ENCODE peak calls at places on chromosomes 1 and 21, in six cellular contexts. W is H1, V is A549, E is WTC11, O is K562, S is endothelial cell of umbilical vein. X is an unnamed sample.

GRCh38 chr1:227952374-227953021 is 4.8 kb upstream of the WNT9A start:
- DNase-seq in E (no peak), S (no peak), O (no peak), V (no peak), W (no peak), X (no peak)

GRCh38 chr1:230798187-230798484 is 50.9 kb downstream of the CAPN9 start:
- DNase-seq in S (no peak), O (no peak), V (no peak), W (no peak), E (no peak), X (no peak)

GRCh38 chr1:234214129-234214910 is 158.9 kb upstream of the COA6 start:
- DNase-seq in W (no peak), V (no peak), O (no peak), S (no peak), E (peak; percentile 59), X (no peak)

GRCh38 chr1:85393490-85393889 is 71.5 kb downstream of the DDAH1 start:
- DNase-seq in V (no peak), W (no peak), S (no peak), E (no peak), O (no peak), X (no peak)

GRCh38 chr21:26199471-26199870 is 28.9 kb upstream of the APP start:
- DNase-seq in W (no peak), E (no peak), O (no peak), S (no peak), V (no peak), X (no peak)

GRCh38 chr1:61322008-61322744 is 239.8 kb downstream of the NFIA start:
- DNase-seq in W (no peak), O (no peak), E (no peak), S (no peak), V (no peak), X (no peak)

GRCh38 chr1:240941706-240942370 is 329.9 kb upstream of the GREM2 start:
- DNase-seq in S (no peak), O (no peak), W (no peak), E (no peak), V (no peak), X (no peak)

GRCh38 chr1:197343663-197344273 is 75.7 kb downstream of the CRB1 start:
- DNase-seq in W (no peak), S (no peak), V (no peak), O (no peak), E (no peak), X (no peak)

GRCh38 chr1:235074335-235075120 is 54.1 kb downstream of the TOMM20 start:
- DNase-seq in O (peak; percentile 54), S (peak; percentile 78), V (peak; percentile 40), W (no peak), E (no peak), X (no peak)

GRCh38 chr1:157505481-157506272 is 46.6 kb downstream of the FCRL5 start:
- DNase-seq in O (peak; percentile 69), E (peak; percentile 72), S (peak; percentile 60), W (peak; percentile 34), V (peak; percentile 57), X (peak; percentile 59)

GRCh38 chr1:231315887-231316286 is 21.8 kb downstream of the EXOC8 start:
- DNase-seq in V (peak; percentile 33), O (peak; percentile 81), W (peak; percentile 47), E (peak; percentile 80), S (peak; percentile 59), X (no peak)

GRCh38 chr1:9442266-9442846 is 96.9 kb upstream of the SLC25A33 start:
- DNase-seq in O (no peak), S (peak; percentile 43), V (no peak), E (no peak), W (no peak), X (no peak)

GRCh38 chr1:114011796-114012195 is 32.5 kb downstream of the OLFML3 start:
- DNase-seq in V (no peak), S (no peak), W (no peak), E (no peak), O (no peak), X (no peak)

GRCh38 chr21:27277122-27277521 is 310.2 kb upstream of the ADAMTS5 start:
- DNase-seq in S (no peak), V (no peak), E (no peak), O (no peak), W (no peak), X (no peak)

GRCh38 chr1:171221665-171222591 is 26.4 kb upstream of the FMO1 start:
- DNase-seq in V (no peak), S (no peak), O (no peak), W (no peak), E (no peak), X (no peak)

GRCh38 chr1:110098222-110099026 is 13.8 kb upstream of the UBL4B start:
- DNase-seq in E (no peak), V (no peak), O (peak; percentile 27), S (no peak), W (no peak), X (no peak)

GRCh38 chr1:212946872-212947271 is 3.5 kb upstream of the VASH2 start:
- DNase-seq in W (no peak), E (no peak), V (no peak), S (no peak), O (no peak), X (no peak)

GRCh38 chr1:212367474-212368072 is 47.1 kb downstream of the PACC1 start:
- DNase-seq in S (no peak), O (no peak), E (no peak), V (no peak), W (no peak), X (no peak)

GRCh38 chr1:214326406-214326805 is 45.4 kb downstream of the SMYD2 start:
- DNase-seq in O (peak; percentile 72), W (no peak), V (no peak), S (no peak), E (no peak), X (no peak)

GRCh38 chr1:11291049-11291448 is 18.1 kb downstream of the UBIAD1 start:
- DNase-seq in W (no peak), E (no peak), O (no peak), S (no peak), V (no peak), X (no peak)

GRCh38 chr1:217027403-217028080 is 304.3 kb upstream of the ESRRG start:
- DNase-seq in W (no peak), V (no peak), S (no peak), O (no peak), E (no peak), X (peak; percentile 55)

GRCh38 chr1:224510880-224511645 is 76.5 kb upstream of the WDR26 start:
- DNase-seq in S (no peak), O (peak; percentile 52), E (no peak), V (no peak), W (no peak), X (no peak)

GRCh38 chr1:199857103-199857502 is 170.4 kb upstream of the NR5A2 start:
- DNase-seq in S (no peak), V (no peak), W (no peak), E (no peak), O (no peak), X (no peak)

GRCh38 chr21:29481641-29482040 is 182.9 kb downstream of the BACH1 start:
- DNase-seq in E (no peak), O (no peak), W (no peak), V (no peak), S (no peak), X (no peak)
- TF ChIP-seq MAX in E (no peak), O (no peak), W (no peak), V (no peak), S (no peak), X (no peak)

DNA sequence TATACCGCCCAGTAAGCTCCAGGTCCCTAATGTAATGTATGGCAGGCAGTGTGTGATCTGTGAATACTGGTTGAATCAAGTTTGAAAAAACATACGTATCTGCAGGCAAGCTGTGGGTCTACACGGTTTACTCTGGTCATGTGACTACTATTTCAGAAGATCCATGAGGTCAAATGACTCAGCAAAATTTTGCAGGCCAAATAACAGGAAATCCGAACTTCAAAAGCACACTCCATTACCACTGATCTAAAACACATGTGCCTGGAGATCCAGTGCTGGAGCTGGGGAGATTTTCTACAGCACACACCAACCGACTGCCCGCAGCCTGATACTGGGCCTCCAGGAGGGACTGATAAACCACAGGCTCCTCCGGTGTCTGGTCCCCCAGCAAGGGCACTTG is 64.5 kb upstream of the SLC44A3 start:
- DNase-seq in S (peak; percentile 38), V (no peak), E (no peak), O (peak; percentile 45), W (no peak), X (no peak)
- TF ChIP-seq MAX in S (no peak), V (no peak), E (no peak), O (no peak), W (no peak), X (no peak)

GRCh38 chr1:164699815-164700491 is 141.0 kb downstream of the PBX1 start:
- DNase-seq in O (no peak), V (no peak), E (no peak), W (no peak), S (no peak), X (no peak)
- TF ChIP-seq MAX in O (no peak), V (no peak), E (no peak), W (no peak), S (no peak), X (no peak)

GRCh38 chr1:167225920-167226319 is 5.2 kb downstream of the POU2F1 start:
- DNase-seq in W (no peak), V (no peak), O (peak; percentile 28), E (no peak), S (no peak), X (no peak)

GRCh38 chr1:167220537-167221125 is at the start of gene POU2F1:
- DNase-seq in S (peak; percentile 99), V (peak; percentile 75), W (peak; percentile 97), O (peak; percentile 99), E (peak; percentile 98), X (peak; percentile 94)

GRCh38 chr1:167221126-167221803 is 579 bp downstream of the POU2F1 start:
- DNase-seq in E (peak; percentile 59), W (no peak), S (peak; percentile 7), V (no peak), O (no peak), X (no peak)

GRCh38 chr1:167221804-167222610 is 1.3 kb downstream of the POU2F1 start:
- DNase-seq in S (peak; percentile 81), E (peak; percentile 56), O (peak; percentile 80), W (no peak), V (peak; percentile 17), X (peak; percentile 76)

GRCh38 chr1:167223144-167224103 is 2.7 kb downstream of the POU2F1 start:
- DNase-seq in S (no peak), V (no peak), O (peak; percentile 78), W (no peak), E (no peak), X (no peak)
- TF ChIP-seq MAX in S (no peak), V (no peak), O (no peak), W (no peak), E (no peak), X (no peak)

X was measured in GM12878.